ENCODE peak calls at places on chromosomes 4 and X, in seven cellular contexts. X, G, V, C, T, I and F are unnamed samples.

GRCh38 chr4:185885604-185886003 is 73.6 kb upstream of the SORBS2 start:
- DNase-seq in X (no peak), G (no peak), V (no peak), C (no peak), T (no peak), I (no peak), F (no peak)

GRCh38 chrX:9899640-9900075 is 67.5 kb upstream of the CLDN34 start:
- DNase-seq in X (no peak), G (peak; percentile 74), V (no peak), C (peak; percentile 72), T (no peak), I (no peak), F (no peak)

GRCh38 chr4:5143306-5143861 is 92.1 kb downstream of the STK32B start:
- DNase-seq in X (no peak), G (no peak), V (no peak), C (no peak), T (no peak), I (no peak), F (no peak)

GRCh38 chr4:152385551-152385950 is 150.3 kb downstream of the FBXW7 start:
- DNase-seq in X (no peak), G (peak; percentile 64), V (no peak), C (peak; percentile 8), T (no peak), I (no peak), F (no peak)

GRCh38 chrX:1400049-1400448 is 8.1 kb upstream of the SLC25A6 start:
- DNase-seq in X (no peak), G (no peak), V (no peak), C (no peak), T (no peak), I (no peak), F (no peak)

GRCh38 chrX:139967300-139967699 is 2.0 kb upstream of the CXorf66 start:
- DNase-seq in X (peak; percentile 30), G (peak; percentile 28), V (no peak), C (no peak), T (no peak), I (no peak), F (no peak)

GRCh38 chrX:107154787-107155620 is 36.4 kb upstream of the RBM41 start:
- DNase-seq in X (peak; percentile 6), G (peak; percentile 10), V (no peak), C (peak; percentile 59), T (no peak), I (peak; percentile 78), F (no peak)

GRCh38 chrX:50988649-50989048 is 78.1 kb downstream of the BMP15 start:
- DNase-seq in X (peak; percentile 28), G (peak; percentile 53), V (no peak), C (no peak), T (peak; percentile 4), I (no peak), F (no peak)

GRCh38 chrX:16827225-16827624 is 41.0 kb downstream of the TXLNG start:
- DNase-seq in X (no peak), G (peak; percentile 41), V (no peak), C (no peak), T (no peak), I (peak; percentile 53), F (no peak)

GRCh38 chr4:144905286-144905685 is 192.7 kb downstream of the ANAPC10 start:
- DNase-seq in X (peak; percentile 10), G (no peak), V (no peak), C (no peak), T (no peak), I (peak; percentile 2), F (no peak)

GRCh38 chrX:119646515-119646914 is 40.3 kb upstream of the NKRF start:
- DNase-seq in X (no peak), G (no peak), V (no peak), C (no peak), T (no peak), I (no peak), F (no peak)

GRCh38 chr4:48960988-48961635 is 25.0 kb upstream of the CWH43 start:
- DNase-seq in X (no peak), G (no peak), V (no peak), C (no peak), T (no peak), I (peak; percentile 95), F (no peak)

GRCh38 chrX:790031-790430 is 159.4 kb downstream of the SHOX start:
- DNase-seq in X (peak; percentile 26), G (no peak), V (no peak), C (no peak), T (no peak), I (no peak), F (no peak)

GRCh38 chr4:10783351-10783750 is 98.8 kb upstream of the CLNK start:
- DNase-seq in X (no peak), G (peak; percentile 66), V (no peak), C (peak; percentile 76), T (no peak), I (peak; percentile 34), F (no peak)

GRCh38 chrX:338281-338835 is 19.8 kb upstream of the GTPBP6 start:
- DNase-seq in X (no peak), G (no peak), V (no peak), C (no peak), T (no peak), I (no peak), F (no peak)

GRCh38 chr4:68460085-68460484 is 12.8 kb downstream of the TMPRSS11E start:
- DNase-seq in X (no peak), G (no peak), V (no peak), C (no peak), T (no peak), I (no peak), F (no peak)

GRCh38 chr4:122450847-122451246 is 5.7 kb downstream of the IL2 start:
- DNase-seq in X (peak; percentile 95), G (peak; percentile 32), V (no peak), C (no peak), T (no peak), I (peak; percentile 20), F (no peak)

GRCh38 chrX:112636951-112637541 is 42.7 kb downstream of the LHFPL1 start:
- DNase-seq in X (no peak), G (peak; percentile 80), V (no peak), C (no peak), T (no peak), I (no peak), F (no peak)

GRCh38 chr4:117987464-117987863 is 46.8 kb upstream of the NDST3 start:
- DNase-seq in X (peak; percentile 11), G (no peak), V (no peak), C (no peak), T (no peak), I (no peak), F (no peak)

GRCh38 chr4:94852601-94853000 is 94.8 kb downstream of the BMPR1B start:
- DNase-seq in X (no peak), G (no peak), V (no peak), C (no peak), T (no peak), I (no peak), F (no peak)

GRCh38 chr4:70818921-70819320 is 20.8 kb downstream of the GRSF1 start:
- DNase-seq in X (no peak), G (no peak), V (no peak), C (no peak), T (no peak), I (no peak), F (no peak)

GRCh38 chr4:41418444-41418843 is 119.5 kb upstream of the LIMCH1 start:
- DNase-seq in X (peak; percentile 68), G (peak; percentile 72), V (no peak), C (peak; percentile 31), T (peak; percentile 29), I (no peak), F (no peak)

GRCh38 chrX:70755850-70756249 is 152.7 kb downstream of the TEX11 start:
- DNase-seq in X (peak; percentile 48), G (no peak), V (no peak), C (no peak), T (no peak), I (no peak), F (no peak)

GRCh38 chrX:65667157-65667502 is 324 bp upstream of the MSN start:
- DNase-seq in X (no peak), G (no peak), V (no peak), C (no peak), T (no peak), I (no peak), F (no peak)

GRCh38 chrX:27236681-27237080 is 226.5 kb downstream of the PPP4R3C start:
- DNase-seq in X (no peak), G (no peak), V (no peak), C (no peak), T (no peak), I (no peak), F (no peak)

DNA sequence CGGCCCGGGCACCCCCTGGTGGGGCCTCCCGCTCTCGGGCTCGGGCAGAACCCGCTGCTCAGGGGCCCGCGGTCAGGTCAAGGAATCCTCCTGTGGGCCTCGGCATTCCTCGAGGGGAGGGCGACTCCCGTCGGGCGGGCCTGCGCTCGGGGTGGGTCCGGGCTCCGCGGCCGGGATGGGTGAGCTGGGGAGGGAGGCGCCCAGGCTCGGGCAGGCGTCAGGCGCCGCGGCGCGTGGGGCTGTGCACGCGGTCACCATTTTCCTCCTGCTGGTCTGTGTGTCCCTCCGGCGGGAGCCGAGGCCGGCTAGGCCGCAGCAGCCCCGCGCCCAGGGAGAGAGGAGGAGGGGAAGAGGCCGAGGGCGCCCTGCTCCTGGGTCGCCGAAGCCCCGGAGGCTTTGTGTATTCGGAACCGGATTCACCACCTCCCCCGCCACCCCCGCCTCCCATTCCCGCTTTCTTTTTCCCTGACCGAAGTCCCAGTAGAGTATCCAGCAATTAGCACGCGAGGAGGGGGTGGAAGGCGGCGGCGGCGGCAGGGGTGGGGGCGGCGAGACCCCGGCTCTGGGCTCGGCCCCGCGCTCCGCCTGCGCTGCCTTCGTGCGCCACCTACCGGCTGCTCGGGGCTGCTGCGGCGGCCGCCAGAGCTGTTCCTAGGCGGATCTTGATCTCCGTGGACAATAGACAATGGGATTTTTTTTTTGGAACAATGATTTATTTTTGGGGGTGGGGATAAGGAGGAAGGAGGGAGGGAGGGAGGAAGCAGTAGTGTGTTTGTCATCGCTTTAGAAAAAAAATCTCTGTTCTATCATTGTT is 99.0 kb upstream of the MAML3 start:
- DNase-seq in X (peak; percentile 95), G (peak; percentile 76), V (no peak), C (peak; percentile 94), T (peak; percentile 68), I (peak; percentile 49), F (peak; percentile 41)
- H3K4me1 ChIP-seq in X (peaks cover 18% of the 10 kb centered on the region), G (peaks cover 39% of the 10 kb centered on the region), V (peaks cover 7% of the 10 kb centered on the region), C (peaks cover 40% of the 10 kb centered on the region), T (peaks cover 16% of the 10 kb centered on the region), I (peaks cover 14% of the 10 kb centered on the region), F (peaks cover 3% of the 10 kb centered on the region)

GRCh38 chr4:157221895-157222763 is 1.6 kb downstream of the GRIA2 start:
- DNase-seq in X (peak; percentile 78), G (peak; percentile 12), V (no peak), C (peak; percentile 81), T (no peak), I (peak; percentile 7), F (no peak)
- H3K27me3 ChIP-seq in X (peaks cover 18% of the 10 kb centered on the region), G (peaks cover 69% of the 10 kb centered on the region), V (peaks cover 6% of the 10 kb centered on the region), C (peaks cover 64% of the 10 kb centered on the region), T (peaks cover 14% of the 10 kb centered on the region), I (peaks cover 67% of the 10 kb centered on the region), F (peaks cover 7% of the 10 kb centered on the region)

GRCh38 chr4:156803056-156803455 is 168.5 kb downstream of the PDGFC start:
- DNase-seq in X (no peak), G (peak; percentile 73), V (no peak), C (peak; percentile 78), T (no peak), I (no peak), F (no peak)
- H3K4me1 ChIP-seq in X (no peaks in the 10 kb centered on the region), G (peaks cover 42% of the 10 kb centered on the region), V (no peaks in the 10 kb centered on the region), C (peaks cover 35% of the 10 kb centered on the region), T (no peaks in the 10 kb centered on the region), I (peaks cover 24% of the 10 kb centered on the region), F (no peaks in the 10 kb centered on the region)

DNA sequence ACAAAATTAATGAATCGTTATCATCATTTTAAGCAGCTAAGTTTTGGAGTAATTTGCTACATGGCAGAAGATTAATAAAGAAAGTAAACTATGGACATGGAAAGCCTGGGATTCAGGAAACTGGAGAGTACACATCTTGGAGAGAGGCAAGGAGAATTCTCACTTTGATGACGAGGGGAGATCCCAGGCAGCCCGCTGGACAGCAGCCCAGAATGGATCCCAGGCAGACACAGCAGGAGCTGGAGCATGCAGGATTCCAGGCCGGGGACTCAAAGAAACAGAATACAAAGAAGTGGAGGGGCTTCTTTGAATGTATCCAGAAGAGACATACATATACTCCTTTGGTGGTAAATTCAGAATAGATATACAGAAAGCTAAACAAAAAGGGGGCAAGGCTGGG is 118.0 kb upstream of the ATP6AP2 start:
- DNase-seq in X (no peak), G (no peak), V (no peak), C (no peak), T (no peak), I (no peak), F (no peak)
- H3K27me3 ChIP-seq in X (no peaks in the 10 kb centered on the region), G (no peaks in the 10 kb centered on the region), V (peaks cover 3% of the 10 kb centered on the region), C (peaks cover 52% of the 10 kb centered on the region), T (no peaks in the 10 kb centered on the region), I (no peaks in the 10 kb centered on the region), F (no peaks in the 10 kb centered on the region)